ENCODE peak calls at places on chromosomes 3 and 15, in five cellular contexts. One of them, this sample, is unnamed.

GRCh38 chr3:17730318-17730967 is 12.0 kb downstream of the TBC1D5 start:
- DNase-seq in fibroblast of the conjunctiva: no peak
- DNase-seq in stimulated activated CD8-positive, alpha-beta memory T cell treated with anti-CD3 and anti-CD28 coated beads, Interleukin-4, amount 100 ng/mL, for 1 hour: no peak
- DNase-seq in HFF-Myc: no peak
- DNase-seq in A549: no peak
- DNase-seq in this sample: no peak

GRCh38 chr3:112640864-112641751 is at the start of gene CCDC80:
- DNase-seq in fibroblast of the conjunctiva: peak; percentile 93
- DNase-seq in stimulated activated CD8-positive, alpha-beta memory T cell treated with anti-CD3 and anti-CD28 coated beads, Interleukin-4, amount 100 ng/mL, for 1 hour: no peak
- DNase-seq in HFF-Myc: peak; percentile 89
- DNase-seq in A549: peak; percentile 91
- DNase-seq in this sample: no peak

GRCh38 chr15:67065531-67066005 is at the start of gene SMAD3:
- DNase-seq in fibroblast of the conjunctiva: peak; percentile 89
- DNase-seq in stimulated activated CD8-positive, alpha-beta memory T cell treated with anti-CD3 and anti-CD28 coated beads, Interleukin-4, amount 100 ng/mL, for 1 hour: peak; percentile 44
- DNase-seq in HFF-Myc: no peak
- DNase-seq in A549: peak; percentile 98
- DNase-seq in this sample: peak; percentile 55

GRCh38 chr3:2837893-2838292 is 272.3 kb downstream of the IL5RA start:
- DNase-seq in fibroblast of the conjunctiva: no peak
- DNase-seq in stimulated activated CD8-positive, alpha-beta memory T cell treated with anti-CD3 and anti-CD28 coated beads, Interleukin-4, amount 100 ng/mL, for 1 hour: no peak
- DNase-seq in HFF-Myc: no peak
- DNase-seq in A549: no peak
- DNase-seq in this sample: no peak

GRCh38 chr15:60479711-60480110 is 769 bp upstream of the ICE2 start:
- DNase-seq in fibroblast of the conjunctiva: no peak
- DNase-seq in stimulated activated CD8-positive, alpha-beta memory T cell treated with anti-CD3 and anti-CD28 coated beads, Interleukin-4, amount 100 ng/mL, for 1 hour: no peak
- DNase-seq in HFF-Myc: no peak
- DNase-seq in A549: no peak
- DNase-seq in this sample: no peak

GRCh38 chr15:92846716-92847115 is 53.4 kb upstream of the CHD2 start:
- DNase-seq in fibroblast of the conjunctiva: no peak
- DNase-seq in stimulated activated CD8-positive, alpha-beta memory T cell treated with anti-CD3 and anti-CD28 coated beads, Interleukin-4, amount 100 ng/mL, for 1 hour: no peak
- DNase-seq in HFF-Myc: no peak
- DNase-seq in A549: no peak
- DNase-seq in this sample: no peak

GRCh38 chr3:125123906-125124305 is 68.1 kb upstream of the HEG1 start:
- DNase-seq in fibroblast of the conjunctiva: no peak
- DNase-seq in stimulated activated CD8-positive, alpha-beta memory T cell treated with anti-CD3 and anti-CD28 coated beads, Interleukin-4, amount 100 ng/mL, for 1 hour: no peak
- DNase-seq in HFF-Myc: no peak
- DNase-seq in A549: no peak
- DNase-seq in this sample: no peak

GRCh38 chr15:91199511-91199910 is 99.5 kb downstream of the SV2B start:
- DNase-seq in fibroblast of the conjunctiva: no peak
- DNase-seq in stimulated activated CD8-positive, alpha-beta memory T cell treated with anti-CD3 and anti-CD28 coated beads, Interleukin-4, amount 100 ng/mL, for 1 hour: no peak
- DNase-seq in HFF-Myc: no peak
- DNase-seq in A549: no peak
- DNase-seq in this sample: no peak

GRCh38 chr15:53586815-53587214 is 172.6 kb downstream of the WDR72 start:
- DNase-seq in fibroblast of the conjunctiva: no peak
- DNase-seq in stimulated activated CD8-positive, alpha-beta memory T cell treated with anti-CD3 and anti-CD28 coated beads, Interleukin-4, amount 100 ng/mL, for 1 hour: no peak
- DNase-seq in HFF-Myc: no peak
- DNase-seq in A549: peak; percentile 60
- DNase-seq in this sample: no peak

GRCh38 chr3:144556392-144556791 is 584.8 kb downstream of the DIPK2A start:
- DNase-seq in fibroblast of the conjunctiva: no peak
- DNase-seq in stimulated activated CD8-positive, alpha-beta memory T cell treated with anti-CD3 and anti-CD28 coated beads, Interleukin-4, amount 100 ng/mL, for 1 hour: no peak
- DNase-seq in HFF-Myc: no peak
- DNase-seq in A549: no peak
- DNase-seq in this sample: no peak

GRCh38 chr15:50562735-50563640 is 16.5 kb upstream of the USP50 start:
- DNase-seq in fibroblast of the conjunctiva: no peak
- DNase-seq in stimulated activated CD8-positive, alpha-beta memory T cell treated with anti-CD3 and anti-CD28 coated beads, Interleukin-4, amount 100 ng/mL, for 1 hour: no peak
- DNase-seq in HFF-Myc: no peak
- DNase-seq in A549: no peak
- DNase-seq in this sample: no peak

GRCh38 chr3:71478568-71478967 is 105.0 kb downstream of the FOXP1 start:
- DNase-seq in fibroblast of the conjunctiva: no peak
- DNase-seq in stimulated activated CD8-positive, alpha-beta memory T cell treated with anti-CD3 and anti-CD28 coated beads, Interleukin-4, amount 100 ng/mL, for 1 hour: no peak
- DNase-seq in HFF-Myc: peak; percentile 15
- DNase-seq in A549: no peak
- DNase-seq in this sample: peak; percentile 48

GRCh38 chr3:184229424-184230080 is at the start of gene VWA5B2:
- DNase-seq in fibroblast of the conjunctiva: no peak
- DNase-seq in stimulated activated CD8-positive, alpha-beta memory T cell treated with anti-CD3 and anti-CD28 coated beads, Interleukin-4, amount 100 ng/mL, for 1 hour: peak; percentile 31
- DNase-seq in HFF-Myc: no peak
- DNase-seq in A549: peak; percentile 57
- DNase-seq in this sample: peak; percentile 37

GRCh38 chr15:92886229-92886628 is 13.9 kb upstream of the CHD2 start:
- DNase-seq in fibroblast of the conjunctiva: no peak
- DNase-seq in stimulated activated CD8-positive, alpha-beta memory T cell treated with anti-CD3 and anti-CD28 coated beads, Interleukin-4, amount 100 ng/mL, for 1 hour: no peak
- DNase-seq in HFF-Myc: no peak
- DNase-seq in A549: no peak
- DNase-seq in this sample: no peak

GRCh38 chr3:7205535-7206331 is 344.8 kb downstream of the GRM7 start:
- DNase-seq in fibroblast of the conjunctiva: no peak
- DNase-seq in stimulated activated CD8-positive, alpha-beta memory T cell treated with anti-CD3 and anti-CD28 coated beads, Interleukin-4, amount 100 ng/mL, for 1 hour: no peak
- DNase-seq in HFF-Myc: no peak
- DNase-seq in A549: no peak
- DNase-seq in this sample: no peak

GRCh38 chr15:50675524-50676144 is 11.0 kb downstream of the TRPM7 start:
- DNase-seq in fibroblast of the conjunctiva: no peak
- DNase-seq in stimulated activated CD8-positive, alpha-beta memory T cell treated with anti-CD3 and anti-CD28 coated beads, Interleukin-4, amount 100 ng/mL, for 1 hour: no peak
- DNase-seq in HFF-Myc: no peak
- DNase-seq in A549: peak; percentile 52
- DNase-seq in this sample: no peak

GRCh38 chr15:96246057-96246456 is 84.4 kb upstream of the NR2F2 start:
- DNase-seq in fibroblast of the conjunctiva: no peak
- DNase-seq in stimulated activated CD8-positive, alpha-beta memory T cell treated with anti-CD3 and anti-CD28 coated beads, Interleukin-4, amount 100 ng/mL, for 1 hour: no peak
- DNase-seq in HFF-Myc: no peak
- DNase-seq in A549: no peak
- DNase-seq in this sample: no peak

GRCh38 chr3:114418724-114419543 is 125.1 kb downstream of the TIGIT start:
- DNase-seq in fibroblast of the conjunctiva: peak; percentile 90
- DNase-seq in stimulated activated CD8-positive, alpha-beta memory T cell treated with anti-CD3 and anti-CD28 coated beads, Interleukin-4, amount 100 ng/mL, for 1 hour: no peak
- DNase-seq in HFF-Myc: peak; percentile 82
- DNase-seq in A549: peak; percentile 73
- DNase-seq in this sample: no peak

GRCh38 chr3:130870423-130870822 is 23.5 kb upstream of the ATP2C1 start:
- DNase-seq in fibroblast of the conjunctiva: no peak
- DNase-seq in stimulated activated CD8-positive, alpha-beta memory T cell treated with anti-CD3 and anti-CD28 coated beads, Interleukin-4, amount 100 ng/mL, for 1 hour: no peak
- DNase-seq in HFF-Myc: no peak
- DNase-seq in A549: no peak
- DNase-seq in this sample: no peak

GRCh38 chr3:171749128-171749527 is 61.2 kb downstream of the PLD1 start:
- DNase-seq in fibroblast of the conjunctiva: no peak
- DNase-seq in stimulated activated CD8-positive, alpha-beta memory T cell treated with anti-CD3 and anti-CD28 coated beads, Interleukin-4, amount 100 ng/mL, for 1 hour: no peak
- DNase-seq in HFF-Myc: no peak
- DNase-seq in A549: no peak
- DNase-seq in this sample: no peak

GRCh38 chr3:71369733-71370391 is 213.7 kb downstream of the FOXP1 start:
- DNase-seq in fibroblast of the conjunctiva: peak; percentile 67
- DNase-seq in stimulated activated CD8-positive, alpha-beta memory T cell treated with anti-CD3 and anti-CD28 coated beads, Interleukin-4, amount 100 ng/mL, for 1 hour: no peak
- DNase-seq in HFF-Myc: peak; percentile 69
- DNase-seq in A549: no peak
- DNase-seq in this sample: no peak

GRCh38 chr15:55630921-55631320 is 42.8 kb upstream of the PYGO1 start:
- DNase-seq in fibroblast of the conjunctiva: no peak
- DNase-seq in stimulated activated CD8-positive, alpha-beta memory T cell treated with anti-CD3 and anti-CD28 coated beads, Interleukin-4, amount 100 ng/mL, for 1 hour: no peak
- DNase-seq in HFF-Myc: no peak
- DNase-seq in A549: no peak
- DNase-seq in this sample: no peak

GRCh38 chr3:138348950-138349739 is 766 bp downstream of the MRAS start:
- DNase-seq in fibroblast of the conjunctiva: no peak
- DNase-seq in stimulated activated CD8-positive, alpha-beta memory T cell treated with anti-CD3 and anti-CD28 coated beads, Interleukin-4, amount 100 ng/mL, for 1 hour: no peak
- DNase-seq in HFF-Myc: no peak
- DNase-seq in A549: peak; percentile 20
- DNase-seq in this sample: no peak

GRCh38 chr3:130918328-130918727 is 24.4 kb downstream of the ATP2C1 start:
- DNase-seq in fibroblast of the conjunctiva: no peak
- DNase-seq in stimulated activated CD8-positive, alpha-beta memory T cell treated with anti-CD3 and anti-CD28 coated beads, Interleukin-4, amount 100 ng/mL, for 1 hour: no peak
- DNase-seq in HFF-Myc: no peak
- DNase-seq in A549: no peak
- DNase-seq in this sample: no peak

GRCh38 chr15:99122831-99123705 is 18.2 kb downstream of the SYNM start:
- DNase-seq in fibroblast of the conjunctiva: no peak
- DNase-seq in stimulated activated CD8-positive, alpha-beta memory T cell treated with anti-CD3 and anti-CD28 coated beads, Interleukin-4, amount 100 ng/mL, for 1 hour: no peak
- DNase-seq in HFF-Myc: no peak
- DNase-seq in A549: no peak
- DNase-seq in this sample: no peak

GRCh38 chr3:126350502-126351085 is 6.6 kb downstream of the KLF15 start:
- DNase-seq in fibroblast of the conjunctiva: no peak
- DNase-seq in stimulated activated CD8-positive, alpha-beta memory T cell treated with anti-CD3 and anti-CD28 coated beads, Interleukin-4, amount 100 ng/mL, for 1 hour: no peak
- DNase-seq in HFF-Myc: no peak
- DNase-seq in A549: no peak
- DNase-seq in this sample: no peak

GRCh38 chr15:67887776-67888175 is 47.9 kb upstream of the RNU6-1 start:
- DNase-seq in fibroblast of the conjunctiva: no peak
- DNase-seq in stimulated activated CD8-positive, alpha-beta memory T cell treated with anti-CD3 and anti-CD28 coated beads, Interleukin-4, amount 100 ng/mL, for 1 hour: no peak
- DNase-seq in HFF-Myc: no peak
- DNase-seq in A549: no peak
- DNase-seq in this sample: no peak

GRCh38 chr3:2452249-2452648 is 353.6 kb downstream of the CNTN4 start:
- DNase-seq in fibroblast of the conjunctiva: no peak
- DNase-seq in stimulated activated CD8-positive, alpha-beta memory T cell treated with anti-CD3 and anti-CD28 coated beads, Interleukin-4, amount 100 ng/mL, for 1 hour: no peak
- DNase-seq in HFF-Myc: no peak
- DNase-seq in A549: no peak
- DNase-seq in this sample: no peak

GRCh38 chr3:59451800-59452741 is 402.2 kb upstream of the CFAP20DC start:
- DNase-seq in fibroblast of the conjunctiva: no peak
- DNase-seq in stimulated activated CD8-positive, alpha-beta memory T cell treated with anti-CD3 and anti-CD28 coated beads, Interleukin-4, amount 100 ng/mL, for 1 hour: no peak
- DNase-seq in HFF-Myc: no peak
- DNase-seq in A549: no peak
- DNase-seq in this sample: no peak

GRCh38 chr3:105199217-105199616 is 167.5 kb upstream of the ALCAM start:
- DNase-seq in fibroblast of the conjunctiva: no peak
- DNase-seq in stimulated activated CD8-positive, alpha-beta memory T cell treated with anti-CD3 and anti-CD28 coated beads, Interleukin-4, amount 100 ng/mL, for 1 hour: no peak
- DNase-seq in HFF-Myc: no peak
- DNase-seq in A549: no peak
- DNase-seq in this sample: no peak

GRCh38 chr15:38627684-38628277 is 63.2 kb upstream of the RASGRP1 start:
- DNase-seq in fibroblast of the conjunctiva: no peak
- DNase-seq in stimulated activated CD8-positive, alpha-beta memory T cell treated with anti-CD3 and anti-CD28 coated beads, Interleukin-4, amount 100 ng/mL, for 1 hour: no peak
- DNase-seq in HFF-Myc: no peak
- DNase-seq in A549: no peak
- DNase-seq in this sample: no peak

GRCh38 chr3:195162033-195162669 is 108.8 kb downstream of the XXYLT1 start:
- DNase-seq in fibroblast of the conjunctiva: no peak
- DNase-seq in stimulated activated CD8-positive, alpha-beta memory T cell treated with anti-CD3 and anti-CD28 coated beads, Interleukin-4, amount 100 ng/mL, for 1 hour: no peak
- DNase-seq in HFF-Myc: no peak
- DNase-seq in A549: no peak
- DNase-seq in this sample: no peak

GRCh38 chr3:9402410-9403228 is 5.2 kb downstream of the SETD5 start:
- DNase-seq in fibroblast of the conjunctiva: no peak
- DNase-seq in stimulated activated CD8-positive, alpha-beta memory T cell treated with anti-CD3 and anti-CD28 coated beads, Interleukin-4, amount 100 ng/mL, for 1 hour: no peak
- DNase-seq in HFF-Myc: no peak
- DNase-seq in A549: peak; percentile 42
- DNase-seq in this sample: no peak

GRCh38 chr3:24227635-24228034 is 267.0 kb downstream of the THRB start:
- DNase-seq in fibroblast of the conjunctiva: no peak
- DNase-seq in stimulated activated CD8-positive, alpha-beta memory T cell treated with anti-CD3 and anti-CD28 coated beads, Interleukin-4, amount 100 ng/mL, for 1 hour: no peak
- DNase-seq in HFF-Myc: no peak
- DNase-seq in A549: no peak
- DNase-seq in this sample: no peak

GRCh38 chr3:170811515-170811914 is 58.5 kb downstream of the RPL22L1 start:
- DNase-seq in fibroblast of the conjunctiva: peak; percentile 26
- DNase-seq in stimulated activated CD8-positive, alpha-beta memory T cell treated with anti-CD3 and anti-CD28 coated beads, Interleukin-4, amount 100 ng/mL, for 1 hour: no peak
- DNase-seq in HFF-Myc: peak; percentile 57
- DNase-seq in A549: no peak
- DNase-seq in this sample: no peak

GRCh38 chr15:57041416-57041815 is 123.0 kb downstream of the TCF12 start:
- DNase-seq in fibroblast of the conjunctiva: no peak
- DNase-seq in stimulated activated CD8-positive, alpha-beta memory T cell treated with anti-CD3 and anti-CD28 coated beads, Interleukin-4, amount 100 ng/mL, for 1 hour: no peak
- DNase-seq in HFF-Myc: no peak
- DNase-seq in A549: no peak
- DNase-seq in this sample: no peak

GRCh38 chr15:78392430-78392829 is 45.6 kb upstream of the IREB2 start:
- DNase-seq in fibroblast of the conjunctiva: no peak
- DNase-seq in stimulated activated CD8-positive, alpha-beta memory T cell treated with anti-CD3 and anti-CD28 coated beads, Interleukin-4, amount 100 ng/mL, for 1 hour: no peak
- DNase-seq in HFF-Myc: no peak
- DNase-seq in A549: no peak
- DNase-seq in this sample: no peak

GRCh38 chr3:123595396-123595795 is 10.5 kb upstream of the HACD2 start:
- DNase-seq in fibroblast of the conjunctiva: no peak
- DNase-seq in stimulated activated CD8-positive, alpha-beta memory T cell treated with anti-CD3 and anti-CD28 coated beads, Interleukin-4, amount 100 ng/mL, for 1 hour: no peak
- DNase-seq in HFF-Myc: no peak
- DNase-seq in A549: no peak
- DNase-seq in this sample: no peak

GRCh38 chr3:169240786-169241486 is 422.6 kb downstream of the MECOM start:
- DNase-seq in fibroblast of the conjunctiva: no peak
- DNase-seq in stimulated activated CD8-positive, alpha-beta memory T cell treated with anti-CD3 and anti-CD28 coated beads, Interleukin-4, amount 100 ng/mL, for 1 hour: no peak
- DNase-seq in HFF-Myc: no peak
- DNase-seq in A549: no peak
- DNase-seq in this sample: no peak

This sample was measured in activated T-helper 1 cell treated with anti-CD3 and anti-CD28 coated beads, Interleukin-2, amount 50 U/mL, for 16 hours.